ENCODE peak calls at places on chromosomes 1 and 21, in four cellular contexts. B is neuronal stem cell, L is IMR-90, W is mesenchymal stem cell. O is an unnamed sample.

GRCh38 chr21:45542667-45543370 is 579 bp upstream of the SLC19A1 start:
- DNase-seq in B (no peak), L (no peak), W (no peak), O (no peak)

GRCh38 chr21:15001773-15002647 is 62.8 kb downstream of the NRIP1 start:
- DNase-seq in W (no peak), L (no peak), B (no peak), O (no peak)

GRCh38 chr21:45029968-45030636 is 44.3 kb upstream of the ADARB1 start:
- DNase-seq in W (no peak), B (peak), L (no peak), O (no peak)

GRCh38 chr21:43979654-43980053 is 32.5 kb upstream of the TRAPPC10 start:
- DNase-seq in W (no peak), B (no peak), L (no peak), O (no peak)

GRCh38 chr21:15152591-15152990 is 87.8 kb upstream of the NRIP1 start:
- DNase-seq in B (no peak), W (no peak), L (no peak), O (no peak)

GRCh38 chr1:243882276-243882675 is 32.2 kb upstream of the AKT3 start:
- DNase-seq in B (no peak), W (peak), L (peak), O (no peak)

GRCh38 chr1:225735252-225736149 is 42.1 kb upstream of the SRP9 start:
- DNase-seq in B (no peak), W (peak), L (peak), O (peak)

GRCh38 chr1:33586111-33586510 is 113.7 kb downstream of the ZSCAN20 start:
- DNase-seq in W (no peak), L (peak), B (no peak), O (peak)

GRCh38 chr1:8970870-8971337 is 25.2 kb downstream of the CA6 start:
- DNase-seq in L (no peak), W (no peak), B (no peak), O (no peak)
- H3K27ac ChIP-seq in L (no peak), W (no peak), B (no peak), O (no peak)

GRCh38 chr1:199747984-199748383 is 279.5 kb upstream of the NR5A2 start:
- DNase-seq in W (no peak), B (peak), L (no peak), O (no peak)
- H3K18ac ChIP-seq in W (no peak), B (peak), L (no peak), O (no peak)

GRCh38 chr1:242212401-242212800 is 213.5 kb upstream of the MAP1LC3C start:
- DNase-seq in B (no peak), W (no peak), L (no peak), O (no peak)
- H2AFZ ChIP-seq in B (peak), W (no peak), L (no peak), O (no peak)

GRCh38 chr1:19441048-19441447 is 44.3 kb downstream of the CAPZB start:
- DNase-seq in L (no peak), W (no peak), B (no peak), O (no peak)
- H3K27ac ChIP-seq in L (peak), W (peak), B (no peak), O (no peak)

GRCh38 chr1:64163972-64164371 is 39.5 kb upstream of the UBE2U start:
- DNase-seq in L (peak), W (peak), B (peak), O (no peak)
- H3K18ac ChIP-seq in L (no peak), W (no peak), B (no peak), O (no peak)

GRCh38 chr1:97630281-97630680 is 290.6 kb downstream of the DPYD start:
- DNase-seq in B (no peak), W (peak), L (no peak), O (no peak)
- H2AFZ ChIP-seq in B (peak), W (no peak), L (no peak), O (no peak)

GRCh38 chr1:97202981-97203380 is 481.4 kb downstream of the PTBP2 start:
- DNase-seq in B (no peak), L (no peak), W (no peak), O (no peak)
- H3K27ac ChIP-seq in B (no peak), L (no peak), W (no peak), O (no peak)

GRCh38 chr1:224497714-224498573 is 63.3 kb upstream of the WDR26 start:
- DNase-seq in W (peak), L (peak), B (no peak), O (peak)
- H3K18ac ChIP-seq in W (peak), L (peak), B (no peak), O (no peak)

DNA sequence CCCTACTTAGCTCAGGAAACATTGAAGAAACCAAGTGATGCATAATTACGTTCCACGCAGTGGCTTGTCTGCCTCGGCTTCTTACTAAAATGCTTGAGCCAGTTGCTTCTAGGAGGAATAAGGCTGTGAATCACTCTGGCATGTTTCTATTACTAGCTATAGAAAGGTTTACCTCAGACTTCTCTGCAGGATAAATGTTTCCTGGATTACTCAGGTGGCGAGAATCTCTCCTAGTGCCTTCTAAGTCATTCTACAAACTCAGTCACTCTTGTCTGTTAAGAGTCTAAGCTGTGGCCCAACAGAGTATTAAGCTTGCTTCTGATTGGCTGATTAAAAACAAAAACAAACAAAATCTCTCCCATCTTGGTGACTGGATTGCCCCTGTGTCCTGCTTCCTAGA is 92.0 kb upstream of the RALGPS2 start:
- DNase-seq in W (peak), L (peak), B (no peak), O (peak)
- H2AFZ ChIP-seq in W (no peak), L (peak), B (no peak), O (no peak)

GRCh38 chr1:150508982-150509381 is 1.1 kb downstream of the ECM1 start:
- DNase-seq in W (no peak), L (no peak), B (no peak), O (no peak)
- H3K27ac ChIP-seq in W (no peak), L (peak), B (no peak), O (no peak)